ENCODE peak calls at places on chromosomes 1 and 21, in eight cellular contexts. F is CD4-positive, CD25-positive, alpha-beta regulatory T cell; W is hepatocyte; E is tibial nerve; Z is CD4-positive, alpha-beta T cell; P is IMR-90; B is A673; G is right atrium auricular region. U is an unnamed sample.

GRCh38 chr21:26948194-26948593 is 18.7 kb downstream of the ADAMTS5 start:
- DNase-seq in P (peak), G (no peak), W (no peak), Z (no peak), B (no peak), F (no peak), E (no peak), U (no peak)

GRCh38 chr21:38170283-38170682 is 86.5 kb upstream of the KCNJ15 start:
- DNase-seq in Z (no peak), F (no peak), B (no peak), W (peak), G (no peak), E (no peak), P (peak), U (no peak)

GRCh38 chr1:100969336-100969735 is 56.2 kb downstream of the DPH5 start:
- DNase-seq in W (no peak), Z (no peak), G (no peak), B (no peak), P (no peak), F (no peak), E (no peak), U (no peak)

GRCh38 chr1:40944841-40945430 is 34.6 kb upstream of the CTPS1 start:
- DNase-seq in P (peak), Z (no peak), F (no peak), E (no peak), B (no peak), G (no peak), W (no peak), U (no peak)

GRCh38 chr1:12594966-12595838 is 22.8 kb downstream of the DHRS3 start:
- DNase-seq in G (peak), W (peak), P (peak), E (no peak), B (no peak), Z (no peak), F (no peak), U (peak)

GRCh38 chr1:201021333-201022177 is 2.0 kb downstream of the KIF21B start:
- DNase-seq in W (no peak), G (no peak), E (no peak), Z (no peak), B (no peak), P (no peak), F (no peak), U (no peak)

GRCh38 chr1:13583592-13583963 is at the start of gene PDPN:
- DNase-seq in W (peak), G (no peak), F (no peak), Z (no peak), P (no peak), E (no peak), B (peak), U (peak)

GRCh38 chr21:27817061-27817460 is 850.2 kb upstream of the ADAMTS5 start:
- DNase-seq in G (no peak), P (no peak), B (no peak), E (no peak), Z (no peak), F (no peak), W (peak), U (no peak)

GRCh38 chr1:192474080-192474683 is 101.4 kb upstream of the RGS1 start:
- DNase-seq in Z (no peak), F (no peak), P (peak), B (peak), G (no peak), W (peak), E (no peak), U (no peak)

GRCh38 chr1:30405631-30406212 is 317.7 kb downstream of the MATN1 start:
- DNase-seq in B (no peak), W (no peak), P (no peak), F (no peak), Z (no peak), G (peak), E (no peak), U (no peak)

GRCh38 chr1:206612129-206612876 is at the start of gene EIF2D:
- DNase-seq in B (peak), E (peak), Z (peak), G (peak), W (peak), F (peak), P (peak), U (peak)

GRCh38 chr1:85975770-85976386 is 180.7 kb downstream of the COL24A1 start:
- DNase-seq in Z (no peak), F (no peak), E (no peak), B (no peak), W (peak), P (no peak), G (no peak), U (no peak)

GRCh38 chr1:15948600-15949452 is 27.1 kb downstream of the ZBTB17 start:
- DNase-seq in P (peak), B (peak), E (peak), G (peak), F (peak), W (peak), Z (no peak), U (peak)

GRCh38 chr21:28822882-28823335 is 169.8 kb downstream of the LTN1 start:
- DNase-seq in P (peak), B (no peak), G (no peak), F (no peak), E (no peak), W (peak), Z (no peak), U (no peak)

GRCh38 chr1:244012232-244012631 is 38.9 kb upstream of the ZBTB18 start:
- DNase-seq in B (no peak), P (peak), Z (no peak), G (no peak), E (no peak), F (no peak), W (no peak), U (no peak)

GRCh38 chr1:103435443-103435842 is 90.1 kb upstream of the RNPC3 start:
- DNase-seq in B (no peak), G (no peak), W (no peak), Z (no peak), P (no peak), F (no peak), E (no peak), U (no peak)

GRCh38 chr1:60904079-60904852 is 178.1 kb upstream of the NFIA start:
- DNase-seq in F (no peak), Z (no peak), G (peak), W (no peak), B (peak), E (no peak), P (no peak), U (peak)

GRCh38 chr1:21781971-21782867 is 730 bp downstream of the USP48 start:
- DNase-seq in B (peak), G (no peak), F (peak), W (peak), P (peak), Z (peak), E (no peak), U (peak)

GRCh38 chr1:71908871-71909390 is 373.4 kb downstream of the NEGR1 start:
- DNase-seq in P (no peak), E (no peak), W (no peak), G (no peak), Z (no peak), F (no peak), B (peak), U (no peak)

GRCh38 chr1:86155061-86155806 is 1.3 kb downstream of the COL24A1 start:
- DNase-seq in Z (no peak), W (peak), G (peak), B (no peak), E (peak), F (no peak), P (no peak), U (no peak)

GRCh38 chr1:3530086-3530930 is 75.8 kb downstream of the ARHGEF16 start:
- DNase-seq in G (no peak), P (no peak), Z (peak), B (peak), W (peak), F (no peak), E (no peak), U (no peak)

GRCh38 chr1:47527653-47528272 is 89.9 kb downstream of the FOXD2 start:
- DNase-seq in E (no peak), W (peak), G (no peak), P (no peak), B (no peak), Z (no peak), F (no peak), U (no peak)

GRCh38 chr1:12618661-12619395 is 818 bp upstream of the DHRS3 start:
- DNase-seq in F (peak), B (peak), Z (peak), E (peak), P (peak), G (peak), W (peak), U (peak)

GRCh38 chr1:41394918-41395598 is 33.8 kb downstream of the FOXO6 start:
- DNase-seq in E (no peak), W (peak), B (peak), P (no peak), F (no peak), G (no peak), Z (no peak), U (no peak)

GRCh38 chr1:229390130-229390529 is 43.8 kb downstream of the ACTA1 start:
- DNase-seq in B (no peak), Z (no peak), E (no peak), W (no peak), F (no peak), G (no peak), P (no peak), U (no peak)

GRCh38 chr1:230278871-230279582 is 147.1 kb downstream of the PGBD5 start:
- DNase-seq in B (no peak), E (no peak), Z (no peak), W (no peak), F (no peak), P (no peak), G (no peak), U (no peak)

GRCh38 chr1:115976900-115977480 is 677 bp downstream of the SLC22A15 start:
- DNase-seq in P (no peak), B (no peak), F (no peak), G (no peak), Z (no peak), W (peak), E (no peak), U (no peak)

GRCh38 chr1:194184974-194185373 is 998.6 kb upstream of the B3GALT2 start:
- DNase-seq in Z (no peak), F (no peak), P (no peak), B (no peak), W (no peak), E (no peak), G (no peak), U (no peak)

GRCh38 chr1:194181845-194182244 is 995.4 kb upstream of the B3GALT2 start:
- DNase-seq in E (no peak), W (no peak), Z (no peak), B (no peak), P (no peak), G (no peak), F (no peak), U (no peak)

DNA sequence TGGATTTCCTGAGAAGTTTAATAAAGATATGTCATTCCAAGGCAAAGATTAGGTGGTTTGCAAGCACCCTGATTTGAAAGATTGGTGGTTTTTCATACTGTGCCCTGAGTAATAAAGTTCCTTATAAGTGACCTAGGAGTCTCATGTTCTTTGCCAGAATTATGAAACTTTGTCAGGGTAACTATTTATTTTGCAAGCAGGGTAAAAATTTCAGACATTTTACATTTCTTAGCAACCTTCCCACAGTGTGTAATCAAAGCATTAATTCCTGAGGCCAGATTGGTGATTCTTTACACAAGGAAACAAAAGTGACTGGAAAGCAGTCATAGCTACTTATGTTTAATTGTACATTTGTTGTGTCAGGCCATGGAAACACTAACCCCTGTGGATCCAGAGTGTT is 998.0 kb upstream of the B3GALT2 start:
- DNase-seq in P (no peak), B (no peak), W (no peak), F (no peak), E (no peak), G (no peak), Z (no peak), U (no peak)
- H3K27ac ChIP-seq in P (no peak), B (no peak), W (no peak), F (no peak), E (no peak), G (no peak), Z (no peak), U (no peak)

DNA sequence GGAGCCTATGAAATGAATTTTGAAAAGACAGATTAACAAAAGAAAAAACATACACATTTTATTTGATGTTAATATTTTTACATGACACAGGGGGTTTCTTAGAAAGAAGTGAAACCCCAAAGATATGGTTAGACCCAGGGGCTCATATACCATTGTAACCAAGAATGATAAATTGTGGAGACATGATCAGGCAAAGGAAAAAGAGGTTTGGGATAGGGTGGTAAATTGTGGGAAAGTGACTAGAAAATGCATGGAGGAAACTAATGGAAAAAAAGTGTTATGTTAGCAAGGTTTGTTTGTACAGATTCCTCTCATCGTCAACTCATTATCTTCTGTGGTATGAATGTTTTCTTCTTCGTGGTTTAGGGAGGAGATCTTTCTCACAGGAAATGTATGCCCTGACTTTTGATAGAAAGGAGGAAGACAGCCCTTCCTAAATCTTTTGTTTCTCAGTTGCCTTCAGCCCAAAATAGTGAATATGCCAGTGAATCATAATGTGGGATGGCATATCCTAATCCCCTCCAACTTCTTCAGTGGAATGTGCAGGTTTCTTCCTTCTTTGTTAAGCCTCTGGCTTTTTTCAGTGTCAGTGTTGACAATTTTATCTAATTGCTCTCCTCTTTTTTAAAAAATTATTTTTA is 140.4 kb upstream of the UBE2U start:
- DNase-seq in E (no peak), B (no peak), G (no peak), F (no peak), Z (no peak), P (peak), W (no peak), U (no peak)
- H3K27ac ChIP-seq in E (no peak), B (no peak), G (no peak), F (no peak), Z (no peak), P (no peak), W (no peak), U (no peak)

GRCh38 chr1:10516244-10516643 is 41.5 kb downstream of the PEX14 start:
- DNase-seq in F (no peak), W (no peak), B (no peak), Z (no peak), P (no peak), E (no peak), G (no peak), U (no peak)
- H3K27ac ChIP-seq in F (no peak), W (no peak), B (no peak), Z (no peak), P (no peak), E (no peak), G (no peak), U (no peak)

DNA sequence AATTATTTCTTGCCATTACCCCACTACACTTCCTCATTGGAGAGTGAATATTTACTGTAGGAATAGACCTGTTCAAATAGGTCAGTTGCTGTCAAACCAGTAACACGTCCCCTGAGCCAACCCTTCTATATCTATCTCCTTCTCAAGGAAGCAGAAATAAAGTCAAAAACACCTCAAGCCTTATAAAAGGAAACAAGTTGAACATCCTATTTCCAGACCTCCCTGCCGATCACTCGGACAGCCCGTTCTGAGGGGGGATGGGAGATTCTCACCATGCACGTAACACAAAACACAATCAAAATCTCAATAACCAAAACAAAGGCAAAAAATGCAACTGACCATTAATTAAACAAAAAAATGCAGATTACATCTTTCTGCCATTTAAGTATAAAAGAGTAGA is 121.5 kb upstream of the KRTAP19-8 start:
- DNase-seq in Z (no peak), E (no peak), B (no peak), G (no peak), F (no peak), P (no peak), W (no peak), U (no peak)
- H3K27ac ChIP-seq in Z (peak), E (peak), B (no peak), G (no peak), F (peak), P (no peak), W (peak), U (no peak)

DNA sequence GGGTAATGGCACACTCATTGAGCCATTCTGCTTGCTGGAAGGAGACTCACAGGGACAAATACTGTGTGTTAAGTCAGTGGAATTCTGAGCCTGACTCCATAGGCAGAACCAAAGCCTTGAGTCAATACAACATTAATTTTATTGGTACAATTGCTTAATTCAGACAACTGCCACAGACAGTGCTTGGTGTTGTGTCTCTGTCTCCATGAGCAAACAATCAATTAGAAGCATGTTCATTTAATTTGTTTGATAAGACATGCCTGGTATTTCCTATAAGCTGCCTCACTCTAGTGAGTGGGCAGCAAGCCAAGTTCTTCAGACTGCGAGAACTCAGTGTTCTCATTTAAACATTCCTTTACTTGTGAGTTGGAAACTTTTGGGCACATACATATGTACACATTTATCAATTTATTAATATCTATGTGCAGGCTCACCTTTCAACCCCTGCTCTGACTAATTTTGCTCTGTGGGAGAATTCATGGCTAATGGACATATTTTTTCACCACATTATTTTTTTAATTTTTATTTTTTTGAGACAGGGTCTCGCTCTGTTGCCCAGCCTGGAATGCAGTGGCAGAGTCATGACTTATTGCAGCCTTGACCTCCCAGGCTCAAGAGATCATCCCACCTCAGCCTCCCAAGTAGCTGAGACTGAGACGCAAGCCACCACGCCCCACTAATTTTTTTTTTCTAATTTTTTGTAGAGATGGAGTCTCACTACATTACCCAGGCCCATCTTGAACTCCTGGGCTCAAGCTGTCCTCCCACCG is 4.5 kb upstream of the SRSF10 start:
- DNase-seq in Z (no peak), P (peak), W (peak), E (no peak), B (peak), G (no peak), F (no peak), U (no peak)
- H3K27ac ChIP-seq in Z (no peak), P (no peak), W (peak), E (peak), B (no peak), G (no peak), F (no peak), U (no peak)

GRCh38 chr1:18668051-18668450 is 37.4 kb downstream of the PAX7 start:
- DNase-seq in P (no peak), B (peak), F (no peak), E (no peak), Z (no peak), W (no peak), G (no peak), U (no peak)
- H3K27ac ChIP-seq in P (no peak), B (peak), F (no peak), E (no peak), Z (no peak), W (no peak), G (no peak), U (no peak)

GRCh38 chr1:59900640-59901039 is 25.9 kb downstream of the CYP2J2 start:
- DNase-seq in E (no peak), Z (no peak), B (peak), P (no peak), G (no peak), W (no peak), F (no peak), U (no peak)

GRCh38 chr1:59898927-59899326 is 27.6 kb downstream of the CYP2J2 start:
- DNase-seq in Z (no peak), G (no peak), F (no peak), B (no peak), P (no peak), E (no peak), W (no peak), U (no peak)

GRCh38 chr1:59901770-59902388 is 24.7 kb downstream of the CYP2J2 start:
- DNase-seq in B (peak), G (no peak), E (no peak), P (no peak), W (no peak), Z (no peak), F (no peak), U (no peak)

GRCh38 chr1:59908084-59908483 is 18.5 kb downstream of the CYP2J2 start:
- DNase-seq in B (no peak), G (no peak), P (no peak), Z (no peak), W (no peak), E (no peak), F (no peak), U (no peak)

DNA sequence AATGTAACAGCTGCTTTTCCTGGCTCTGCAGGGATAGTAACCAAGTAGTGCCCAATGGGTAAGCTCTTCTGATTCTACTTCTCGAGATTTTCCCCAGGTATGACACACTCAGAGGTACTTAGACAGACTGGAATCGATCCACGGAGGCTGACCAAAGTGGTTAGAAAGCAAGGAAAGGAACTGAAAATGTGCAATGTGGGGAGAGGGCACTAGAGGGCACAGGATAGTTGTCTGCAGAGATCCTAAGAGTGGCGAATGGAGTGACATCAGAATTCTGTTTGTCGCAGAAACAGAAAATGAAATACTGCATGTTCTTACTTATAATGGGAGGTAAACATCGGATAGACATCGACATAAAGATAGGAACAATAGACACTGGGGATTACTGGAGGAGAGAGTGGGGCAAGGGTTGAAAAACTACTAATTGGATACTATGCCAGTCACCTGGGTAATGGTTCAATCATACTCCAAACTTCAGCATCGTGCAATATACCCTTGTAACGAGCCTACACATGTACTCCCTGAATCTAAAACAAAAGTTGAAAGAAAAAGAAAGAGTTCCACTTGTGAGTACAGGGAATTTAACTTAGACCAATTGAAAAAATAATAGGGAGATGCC is 23.3 kb downstream of the CYP2J2 start:
- DNase-seq in W (peak), E (no peak), F (no peak), Z (no peak), G (no peak), B (peak), P (no peak), U (no peak)
- H3K27ac ChIP-seq in W (no peak), E (no peak), F (no peak), Z (no peak), G (no peak), B (no peak), P (no peak), U (no peak)

U was measured in gastrocnemius medialis.